ENCODE peak calls at places on chromosome 2, in eight cellular contexts. L is skeletal muscle cell; O is neural crest cell; J is activated naive CD8-positive, alpha-beta T cell treated with anti-CD3 and anti-CD28 coated beads, Interleukin-2, amount 10 ng/mL, durations not matched to agents 7 days and 5 days; T is endothelial cell; K is lower lobe of right lung; Z is PC-9; X is M059J. Y is an unnamed sample.

GRCh38 chr2:38315707-38316333 is 61.3 kb downstream of the ATL2 start:
- DNase-seq in L (no peak), O (peak; percentile 23), J (no peak), T (peak; percentile 36), K (no peak), Z (peak; percentile 55), X (peak; percentile 59), Y (no peak)

GRCh38 chr2:158994920-158995676 is 26.7 kb downstream of the TANC1 start:
- DNase-seq in L (no peak), O (no peak), J (no peak), T (no peak), K (no peak), Z (no peak), X (peak; percentile 60), Y (no peak)

GRCh38 chr2:62577994-62578836 is 72.2 kb upstream of the TMEM17 start:
- DNase-seq in L (peak; percentile 83), O (no peak), J (no peak), T (no peak), K (no peak), Z (peak; percentile 98), X (peak; percentile 93), Y (no peak)

GRCh38 chr2:181231151-181231550 is 226.0 kb upstream of the ITGA4 start:
- DNase-seq in L (no peak), O (no peak), J (no peak), T (no peak), K (no peak), Z (no peak), X (peak; percentile 16), Y (no peak)

GRCh38 chr2:151334082-151334815 is 23.1 kb upstream of the TNFAIP6 start:
- DNase-seq in L (peak; percentile 83), O (no peak), J (no peak), T (no peak), K (no peak), Z (no peak), X (peak; percentile 87), Y (no peak)

GRCh38 chr2:46076251-46076650 is 221.0 kb upstream of the EPAS1 start:
- DNase-seq in L (no peak), O (no peak), J (no peak), T (no peak), K (no peak), Z (no peak), X (peak; percentile 87), Y (no peak)

GRCh38 chr2:219001577-219002394 is 8.6 kb upstream of the CRYBA2 start:
- DNase-seq in L (no peak), O (no peak), J (no peak), T (no peak), K (peak; percentile 92), Z (peak; percentile 54), X (peak; percentile 15), Y (peak; percentile 63)

GRCh38 chr2:64008434-64009009 is 10.7 kb downstream of the VPS54 start:
- DNase-seq in L (no peak), O (no peak), J (no peak), T (no peak), K (no peak), Z (no peak), X (no peak), Y (no peak)

GRCh38 chr2:138071720-138072719 is 107.7 kb downstream of the HNMT start:
- DNase-seq in L (peak; percentile 64), O (no peak), J (no peak), T (no peak), K (no peak), Z (peak; percentile 96), X (peak; percentile 99), Y (no peak)

GRCh38 chr2:149315461-149315860 is 14.9 kb upstream of the LYPD6 start:
- DNase-seq in L (no peak), O (no peak), J (no peak), T (no peak), K (no peak), Z (no peak), X (no peak), Y (no peak)